ENCODE peak calls at places on chromosomes 13 and 19, in four cellular contexts. U is uterus, H is iPS-NIHi11, G is T1000. I is an unnamed sample.
A peak's percentile ranks its signal among the peaks of the same experiment; 100 is the strongest.

GRCh38 chr13:81664872-81665271 is 1323.9 kb upstream of the SPRY2 start:
- DNase-seq in U (no peak), H (no peak), G (no peak), I (no peak)

GRCh38 chr13:44952671-44953070 is 36.6 kb downstream of the NUFIP1 start:
- DNase-seq in U (no peak), H (no peak), G (no peak), I (no peak)

GRCh38 chr19:21430674-21431073 is 33.7 kb downstream of the ZNF493 start:
- DNase-seq in U (no peak), H (no peak), G (no peak), I (no peak)

GRCh38 chr19:38458991-38459390 is 25.5 kb downstream of the RYR1 start:
- DNase-seq in U (no peak), H (no peak), G (no peak), I (no peak)

GRCh38 chr13:52868190-52868589 is 19.8 kb upstream of the PCDH8 start:
- DNase-seq in U (no peak), H (no peak), G (no peak), I (no peak)

GRCh38 chr19:4051175-4052101 is 15.3 kb downstream of the ZBTB7A start:
- DNase-seq in U (no peak), H (no peak), G (peak; percentile 59), I (no peak)

GRCh38 chr13:85366759-85367417 is 432.3 kb downstream of the SLITRK6 start:
- DNase-seq in U (no peak), H (no peak), G (no peak), I (no peak)

GRCh38 chr19:1259206-1259872 is 9.8 kb upstream of the CIRBP start:
- DNase-seq in U (peak; percentile 67), H (peak; percentile 38), G (peak; percentile 69), I (no peak)

GRCh38 chr19:2376784-2377519 is 16.9 kb downstream of the TMPRSS9 start:
- DNase-seq in U (no peak), H (peak; percentile 47), G (no peak), I (no peak)

GRCh38 chr19:29860492-29860891 is 48.7 kb downstream of the CCNE1 start:
- DNase-seq in U (no peak), H (peak; percentile 54), G (no peak), I (no peak)

GRCh38 chr13:29698106-29698505 is 102.6 kb upstream of the SLC7A1 start:
- DNase-seq in U (no peak), H (no peak), G (no peak), I (no peak)

GRCh38 chr19:16069813-16070365 is 6.4 kb upstream of the TPM4 start:
- DNase-seq in U (no peak), H (no peak), G (no peak), I (no peak)

GRCh38 chr19:39871362-39871761 is 25.2 kb upstream of the FBL start:
- DNase-seq in U (no peak), H (no peak), G (no peak), I (no peak)

GRCh38 chr13:113044431-113045114 is 61.0 kb upstream of the F7 start:
- DNase-seq in U (no peak), H (no peak), G (no peak), I (no peak)

GRCh38 chr19:15180451-15181390 is 20.1 kb downstream of the NOTCH3 start:
- DNase-seq in U (no peak), H (peak; percentile 56), G (no peak), I (no peak)

GRCh38 chr13:46575321-46575721 is 22.4 kb downstream of the LRCH1 start:
- DNase-seq in U (no peak), H (no peak), G (no peak), I (no peak)

GRCh38 chr13:29696606-29697005 is 101.1 kb upstream of the SLC7A1 start:
- DNase-seq in U (no peak), H (no peak), G (no peak), I (no peak)

GRCh38 chr19:5826531-5827341 is 12.8 kb downstream of the FUT6 start:
- DNase-seq in U (no peak), H (peak; percentile 68), G (peak; percentile 34), I (peak; percentile 61)

GRCh38 chr13:109862627-109863026 is 76.2 kb upstream of the IRS2 start:
- DNase-seq in U (no peak), H (no peak), G (no peak), I (no peak)

GRCh38 chr19:50663280-50663790 is 14.1 kb downstream of the C19orf81 start:
- DNase-seq in U (no peak), H (no peak), G (no peak), I (no peak)

GRCh38 chr13:45409993-45410392 is 8.2 kb downstream of the SLC25A30 start:
- DNase-seq in U (no peak), H (no peak), G (no peak), I (no peak)

GRCh38 chr13:35891973-35892441 is 239.2 kb downstream of the DCLK1 start:
- DNase-seq in U (no peak), H (no peak), G (no peak), I (no peak)

GRCh38 chr19:17953869-17954268 is 13.0 kb upstream of the KCNN1 start:
- DNase-seq in U (no peak), H (no peak), G (no peak), I (no peak)

GRCh38 chr19:17103177-17103576 is 27.6 kb downstream of the MYO9B start:
- DNase-seq in U (no peak), H (peak; percentile 50), G (no peak), I (no peak)

GRCh38 chr13:74101436-74101835 is 32.8 kb downstream of the KLF12 start:
- DNase-seq in U (no peak), H (no peak), G (no peak), I (no peak)

GRCh38 chr13:27679396-27679795 is 57.7 kb downstream of the POLR1D start:
- DNase-seq in U (no peak), H (no peak), G (no peak), I (no peak)

GRCh38 chr13:114257014-114257413 is 22.3 kb downstream of the CDC16 start:
- DNase-seq in U (no peak), H (no peak), G (no peak), I (no peak)

GRCh38 chr13:41456768-41457588 is at the start of gene RGCC:
- DNase-seq in U (peak; percentile 68), H (peak; percentile 92), G (peak; percentile 25), I (peak; percentile 77)

GRCh38 chr13:29511439-29511814 is 84.1 kb downstream of the SLC7A1 start:
- DNase-seq in U (no peak), H (no peak), G (no peak), I (no peak)

GRCh38 chr13:80572308-80572676 is 231.4 kb upstream of the SPRY2 start:
- DNase-seq in U (no peak), H (no peak), G (no peak), I (no peak)

GRCh38 chr19:31214086-31214485 is 135.2 kb downstream of the TSHZ3 start:
- DNase-seq in U (peak; percentile 40), H (no peak), G (peak; percentile 91), I (peak; percentile 77)

GRCh38 chr19:30158893-30159245 is 213.3 kb upstream of the ZNF536 start:
- DNase-seq in U (no peak), H (no peak), G (no peak), I (no peak)

GRCh38 chr19:748274-748598 is 2.7 kb upstream of the MISP start:
- DNase-seq in U (no peak), H (peak; percentile 64), G (no peak), I (no peak)

GRCh38 chr19:2974342-2974932 is 2.9 kb upstream of the TLE6 start:
- DNase-seq in U (peak; percentile 71), H (no peak), G (no peak), I (peak; percentile 91)

GRCh38 chr13:24194447-24194846 is 33.9 kb downstream of the SPATA13 start:
- DNase-seq in U (no peak), H (no peak), G (no peak), I (no peak)

GRCh38 chr13:20297181-20297580 is 65.1 kb upstream of the GJB6 start:
- DNase-seq in U (no peak), H (no peak), G (no peak), I (no peak)

GRCh38 chr19:10226376-10227214 is 4.5 kb downstream of the S1PR2 start:
- DNase-seq in U (peak; percentile 95), H (peak; percentile 37), G (no peak), I (peak; percentile 94)